ENCODE peak calls at places on chromosomes 16 and 17, in six cellular contexts. Z is AG20443; U is activated T-cell treated with anti-CD3 and anti-CD28 coated beads for 1 hour; L is cardiac fibroblast; Y is kidney glomerular epithelial cell; S is stimulated activated CD8-positive, alpha-beta memory T cell treated with anti-CD3 and anti-CD28 coated beads, Interleukin-15, amount 100 ng/mL, for 24 hours. H is an unnamed sample.

GRCh38 chr17:34318474-34318873 is 761 bp upstream of the CCL8 start:
- DNase-seq in Z (no peak), U (no peak), L (peak), Y (no peak), S (no peak), H (no peak)

GRCh38 chr17:31467502-31468256 is 76.2 kb downstream of the RAB11FIP4 start:
- DNase-seq in Z (no peak), U (no peak), L (no peak), Y (no peak), S (no peak), H (no peak)

GRCh38 chr16:51124896-51125295 is 26.2 kb downstream of the SALL1 start:
- DNase-seq in Z (no peak), U (no peak), L (no peak), Y (no peak), S (no peak), H (no peak)

GRCh38 chr16:64659863-64660262 is 462.0 kb downstream of the CDH11 start:
- DNase-seq in Z (no peak), U (no peak), L (no peak), Y (no peak), S (no peak), H (no peak)

GRCh38 chr16:85330694-85331188 is 218.5 kb upstream of the CIBAR2 start:
- DNase-seq in Z (peak), U (no peak), L (peak), Y (peak), S (no peak), H (peak)

GRCh38 chr17:46270032-46270431 is 24.9 kb upstream of the LRRC37A start:
- DNase-seq in Z (no peak), U (no peak), L (no peak), Y (no peak), S (no peak), H (no peak)

GRCh38 chr17:82037113-82037888 is at the start of gene DCXR:
- DNase-seq in Z (peak), U (peak), L (peak), Y (peak), S (peak), H (peak)

GRCh38 chr17:332023-332422 is 20.6 kb downstream of the RPH3AL start:
- DNase-seq in Z (no peak), U (no peak), L (no peak), Y (no peak), S (no peak), H (no peak)

GRCh38 chr17:38464723-38465419 is 36.6 kb downstream of the ARHGAP23 start:
- DNase-seq in Z (peak), U (no peak), L (peak), Y (peak), S (no peak), H (peak)

GRCh38 chr16:78794581-78795300 is 695.3 kb downstream of the WWOX start:
- DNase-seq in Z (no peak), U (no peak), L (no peak), Y (no peak), S (no peak), H (no peak)

GRCh38 chr16:84982434-84982833 is 28.9 kb downstream of the ZDHHC7 start:
- DNase-seq in Z (no peak), U (no peak), L (no peak), Y (no peak), S (no peak), H (no peak)

GRCh38 chr16:25827709-25828108 is 135.9 kb downstream of the HS3ST4 start:
- DNase-seq in Z (no peak), U (no peak), L (no peak), Y (no peak), S (no peak), H (no peak)

GRCh38 chr17:49676276-49676868 is 1.5 kb downstream of the SPOP start:
- DNase-seq in Z (peak), U (peak), L (peak), Y (peak), S (no peak), H (no peak)

H was measured in HS-5.